ENCODE peak calls at places on chromosome 15, in four cellular contexts. D is NB4, E is HepG2, L is A549. N is an unnamed sample.

GRCh38 chr15:78308422-78309021 is 9.1 kb upstream of the SKIC8 start:
- DNase-seq in L (peak; percentile 87), E (peak; percentile 41), D (peak; percentile 80), N (peak; percentile 89)

GRCh38 chr15:31440754-31441298 is 114.2 kb downstream of the KLF13 start:
- DNase-seq in L (no peak), E (no peak), D (no peak), N (peak; percentile 85)

GRCh38 chr15:82393671-82394070 is 35.9 kb upstream of the GOLGA6L9 start:
- DNase-seq in D (no peak), E (no peak), L (no peak), N (no peak)

GRCh38 chr15:63896336-63897115 is 62.8 kb upstream of the HERC1 start:
- DNase-seq in L (peak; percentile 50), E (peak; percentile 32), D (peak; percentile 92), N (no peak)

GRCh38 chr15:66617137-66618090 is 51.6 kb upstream of the LCTL start:
- DNase-seq in E (peak; percentile 36), L (no peak), D (peak; percentile 89), N (no peak)

GRCh38 chr15:89356634-89357298 is 22.1 kb upstream of the POLG start:
- DNase-seq in L (peak; percentile 67), D (peak; percentile 57), E (no peak), N (peak; percentile 79)

GRCh38 chr15:91936182-91936775 is 82.8 kb downstream of the SLCO3A1 start:
- DNase-seq in D (no peak), E (no peak), L (no peak), N (no peak)

GRCh38 chr15:25739687-25740121 is 123.4 kb downstream of the ATP10A start:
- DNase-seq in E (no peak), D (peak; percentile 37), L (peak; percentile 8), N (peak; percentile 72)

GRCh38 chr15:31077981-31078380 is 23.5 kb downstream of the TRPM1 start:
- DNase-seq in L (no peak), D (no peak), E (no peak), N (no peak)

GRCh38 chr15:74780983-74781672 is 752 bp upstream of the CSK start:
- DNase-seq in D (peak; percentile 92), L (no peak), E (no peak), N (no peak)

GRCh38 chr15:74782596-74783071 is 754 bp downstream of the CSK start:
- DNase-seq in E (no peak), L (no peak), D (no peak), N (no peak)

GRCh38 chr15:74783072-74783807 is 1.4 kb downstream of the CSK start:
- DNase-seq in D (peak; percentile 87), L (no peak), E (no peak), N (peak; percentile 59)

GRCh38 chr15:74780523-74780982 is 1.3 kb upstream of the CSK start:
- DNase-seq in D (peak; percentile 55), E (no peak), L (no peak), N (no peak)

DNA sequence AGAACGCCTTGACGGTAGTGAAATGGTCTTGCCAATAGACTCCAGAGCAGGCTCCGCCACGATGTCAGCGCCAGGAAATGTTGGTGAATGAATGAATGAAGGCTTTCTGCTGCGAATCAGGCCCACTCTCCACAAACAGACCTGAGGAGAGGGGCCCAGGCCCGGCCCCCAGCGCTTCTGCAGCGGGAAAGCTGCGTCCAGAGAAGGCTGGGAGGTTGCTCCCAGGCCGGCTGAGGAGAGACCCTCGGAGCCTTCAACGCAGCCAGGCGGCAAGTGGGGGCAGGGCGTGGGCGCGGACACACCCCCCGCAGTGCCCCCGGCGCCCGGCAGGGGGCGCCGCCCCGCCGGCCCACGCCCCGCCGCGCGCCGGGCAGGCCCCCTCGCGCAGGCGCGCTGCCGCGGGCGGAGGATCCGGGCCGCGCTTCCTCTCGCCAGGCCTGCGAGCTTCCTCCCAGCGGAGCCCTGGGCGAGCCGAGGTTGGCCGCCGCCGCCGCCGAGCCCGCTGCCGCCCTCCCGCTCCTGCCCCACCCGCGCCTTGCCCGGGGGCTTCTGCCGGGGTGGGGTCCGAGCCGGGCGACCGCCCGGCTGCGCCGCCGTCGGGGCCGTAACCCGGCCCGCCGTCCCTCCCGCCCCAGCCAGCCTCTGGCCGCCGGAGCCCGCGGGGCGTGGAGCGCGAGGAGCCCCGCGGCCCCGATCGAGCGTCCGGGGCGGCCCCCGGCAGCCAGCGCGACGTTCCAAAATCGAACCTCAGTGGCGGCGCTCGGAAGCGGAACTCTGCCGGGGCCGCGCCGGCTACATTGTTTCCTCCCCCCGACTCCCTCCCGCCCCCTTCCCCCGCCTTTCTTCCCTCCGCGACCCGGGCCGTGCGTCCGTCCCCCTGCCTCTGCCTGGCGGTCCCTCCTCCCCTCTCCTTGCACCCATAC is at the start of gene CSK:
- DNase-seq in L (peak; percentile 86), D (peak; percentile 86), E (no peak), N (peak; percentile 99)
- TF ChIP-seq MAX in L (peak; percentile 67), D (peak; percentile 63), E (peak; percentile 11), N (peak; percentile 9)

GRCh38 chr15:95687686-95688085 is 642.8 kb upstream of the NR2F2 start:
- DNase-seq in D (no peak), L (no peak), E (no peak), N (no peak)

GRCh38 chr15:95684693-95685115 is 645.8 kb upstream of the NR2F2 start:
- DNase-seq in E (no peak), D (no peak), L (peak; percentile 23), N (no peak)

GRCh38 chr15:95690631-95691340 is 639.7 kb upstream of the NR2F2 start:
- DNase-seq in L (no peak), E (no peak), D (no peak), N (no peak)

GRCh38 chr15:95684126-95684525 is 646.4 kb upstream of the NR2F2 start:
- DNase-seq in E (no peak), L (no peak), D (no peak), N (no peak)

DNA sequence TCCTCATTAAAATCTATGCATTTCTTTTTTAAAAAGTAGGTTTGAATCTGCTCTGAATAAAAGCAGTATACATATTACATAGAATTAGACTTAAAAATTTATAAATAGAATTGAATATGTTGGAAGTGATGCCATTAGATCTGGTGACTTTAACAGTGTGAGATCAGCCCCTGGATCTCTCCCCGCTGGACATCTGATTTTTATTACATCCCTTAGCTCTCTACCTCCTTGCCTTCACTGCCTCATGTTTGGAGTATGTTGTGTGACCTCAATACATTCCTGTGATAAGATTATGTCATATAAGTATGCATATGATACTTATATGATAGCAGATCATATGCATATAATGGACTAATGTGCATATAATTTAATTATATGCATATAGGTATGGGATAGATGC is 643.4 kb upstream of the NR2F2 start:
- DNase-seq in D (no peak), E (no peak), L (no peak), N (no peak)
- TF ChIP-seq MAX in D (no peak), E (no peak), L (no peak), N (no peak)

DNA sequence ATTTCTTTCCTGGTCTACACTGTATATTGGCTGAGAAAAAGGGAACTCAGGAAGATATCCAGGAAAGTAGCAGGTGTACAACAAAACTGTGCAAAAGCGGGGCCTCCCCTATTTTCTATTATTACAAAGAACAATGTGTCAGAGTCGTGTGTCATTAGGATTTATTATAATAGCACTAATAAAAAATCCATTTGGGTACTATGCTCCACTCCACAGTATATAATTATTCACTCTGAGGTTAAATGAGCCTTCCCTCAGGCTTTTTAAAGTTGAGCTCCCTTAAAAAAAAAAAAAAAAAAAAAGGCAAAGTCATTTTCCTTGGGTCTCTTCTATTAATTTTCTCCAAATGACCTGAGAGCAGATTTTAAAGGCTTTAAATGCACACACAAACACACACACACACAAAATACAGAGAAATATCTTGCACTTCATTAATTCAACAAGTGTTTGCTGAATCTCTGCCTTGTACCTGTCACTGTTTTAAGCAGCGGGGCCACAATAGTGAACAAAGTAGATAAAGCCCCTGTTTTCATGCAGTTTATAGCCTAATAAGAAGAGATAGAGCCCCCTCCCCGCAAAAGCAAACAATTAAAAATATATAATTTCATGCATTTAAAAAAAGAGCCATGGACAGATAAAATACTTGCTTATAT is 1.3 kb upstream of the DPP8 start:
- DNase-seq in E (no peak), L (no peak), D (no peak), N (no peak)
- TF ChIP-seq MAX in E (no peak), L (no peak), D (no peak), N (no peak)

GRCh38 chr15:74815121-74815933 is 2.7 kb downstream of the LMAN1L start:
- DNase-seq in L (no peak), E (no peak), D (peak; percentile 47), N (peak; percentile 53)

GRCh38 chr15:74816624-74817369 is 4.2 kb downstream of the LMAN1L start:
- DNase-seq in L (no peak), D (no peak), E (no peak), N (peak; percentile 59)

GRCh38 chr15:74812533-74812932 is at the start of gene LMAN1L:
- DNase-seq in D (no peak), E (no peak), L (no peak), N (no peak)

GRCh38 chr15:74817370-74817737 is 4.7 kb downstream of the LMAN1L start:
- DNase-seq in D (no peak), L (no peak), E (peak; percentile 56), N (peak; percentile 69)

GRCh38 chr15:74815961-74816360 is 3.3 kb downstream of the LMAN1L start:
- DNase-seq in L (no peak), D (no peak), E (no peak), N (no peak)
- TF ChIP-seq MAX in L (no peak), D (no peak), E (no peak), N (no peak)

GRCh38 chr15:65611888-65612615 is 1.1 kb upstream of the INTS14 start:
- DNase-seq in D (no peak), E (peak; percentile 47), L (no peak), N (no peak)
- TF ChIP-seq MAX in D (no peak), E (no peak), L (no peak), N (no peak)

GRCh38 chr15:43522247-43522646 is 4.8 kb downstream of the MAP1A start:
- DNase-seq in D (no peak), E (no peak), L (no peak), N (no peak)
- TF ChIP-seq MAX in D (no peak), E (no peak), L (no peak), N (no peak)

DNA sequence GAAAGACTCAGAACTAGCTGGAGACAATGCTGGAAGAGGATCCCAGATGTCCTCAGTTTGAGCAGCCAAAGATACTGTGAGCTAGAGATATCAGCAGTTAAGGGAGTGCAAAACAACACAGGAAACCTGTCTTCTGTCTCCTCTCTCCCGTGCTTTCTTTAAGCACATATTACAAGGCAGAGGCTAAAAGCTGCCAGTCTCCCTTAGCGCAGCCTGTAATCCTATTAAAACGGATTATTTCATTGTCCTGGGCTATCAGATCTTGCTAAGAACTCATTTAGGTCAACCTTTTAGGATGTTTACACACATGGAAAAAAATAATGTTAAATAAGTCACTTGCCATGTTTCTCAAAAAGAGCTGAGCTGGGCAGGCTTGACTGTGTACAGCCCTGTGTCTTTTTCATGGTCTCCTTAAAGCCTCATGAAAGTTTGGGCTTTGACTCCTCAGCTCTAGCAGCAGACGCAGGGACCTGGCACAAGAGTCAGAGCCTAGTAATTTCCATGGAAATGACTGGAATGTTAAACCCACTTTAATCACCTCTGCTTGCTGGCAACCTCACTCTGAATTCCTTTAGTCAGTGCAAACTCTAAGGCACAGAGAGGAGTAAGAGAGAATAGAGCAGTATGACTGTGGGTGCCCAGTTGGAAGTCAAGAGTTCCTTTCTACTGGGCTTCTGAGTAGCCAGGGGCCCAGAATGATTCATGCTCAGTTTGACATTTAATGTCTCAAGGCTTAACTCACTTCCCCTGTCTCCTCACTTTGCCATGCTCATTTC is 491.9 kb downstream of the NTRK3 start:
- DNase-seq in L (no peak), E (no peak), D (no peak), N (peak; percentile 28)
- TF ChIP-seq MAX in L (peak; percentile 29), E (no peak), D (no peak), N (no peak)

GRCh38 chr15:29988689-29989088 is 94.1 kb upstream of the GOLGA8J start:
- DNase-seq in D (no peak), E (no peak), L (no peak), N (no peak)
- TF ChIP-seq MAX in D (no peak), E (no peak), L (no peak), N (no peak)

GRCh38 chr15:48516125-48516524 is 129.4 kb downstream of the FBN1 start:
- DNase-seq in D (no peak), E (no peak), L (no peak), N (no peak)
- TF ChIP-seq MAX in D (no peak), E (no peak), L (no peak), N (no peak)